ENCODE peak calls at places on chromosomes 6 and 20, in four cellular contexts. P, Y, Q and H are unnamed samples.

GRCh38 chr6:99458319-99458718 is 33.2 kb upstream of the PNISR start:
- DNase-seq in Q (peak), P (no peak), Y (peak), H (no peak)

GRCh38 chr6:7672066-7673062 is 53.5 kb upstream of the BMP6 start:
- DNase-seq in Q (no peak), Y (no peak), P (no peak), H (no peak)

GRCh38 chr6:12051861-12052368 is 39.8 kb downstream of the HIVEP1 start:
- DNase-seq in P (peak), Q (peak), Y (no peak), H (no peak)

GRCh38 chr6:111775145-111775936 is 97.9 kb downstream of the FYN start:
- DNase-seq in Y (no peak), Q (no peak), P (no peak), H (no peak)

GRCh38 chr6:13012977-13013680 is 296.6 kb downstream of the PHACTR1 start:
- DNase-seq in P (no peak), Q (peak), Y (peak), H (no peak)

GRCh38 chr20:651713-652610 is 1.0 kb downstream of the SRXN1 start:
- DNase-seq in P (no peak), Q (no peak), Y (no peak), H (no peak)

GRCh38 chr6:106287215-106287614 is 38.3 kb downstream of the ATG5 start:
- DNase-seq in Y (no peak), Q (no peak), P (no peak), H (no peak)

GRCh38 chr20:45771182-45771759 is 20.4 kb downstream of the WFDC3 start:
- DNase-seq in Q (peak), Y (peak), P (peak), H (peak)

GRCh38 chr20:63006611-63007471 is at the start of gene BHLHE23:
- DNase-seq in P (no peak), Y (no peak), Q (no peak), H (peak)

GRCh38 chr6:45970326-45970725 is 45.3 kb downstream of the CLIC5 start:
- DNase-seq in Q (peak), P (no peak), Y (no peak), H (peak)

GRCh38 chr6:101666256-101666655 is 272.7 kb downstream of the GRIK2 start:
- DNase-seq in Q (peak), P (no peak), Y (peak), H (no peak)

GRCh38 chr6:133241901-133242760 is 974 bp downstream of the EYA4 start:
- DNase-seq in Q (peak), Y (peak), P (no peak), H (no peak)

GRCh38 chr6:108117427-108118358 is 43.2 kb upstream of the OSTM1 start:
- DNase-seq in Y (no peak), Q (peak), P (no peak), H (peak)

GRCh38 chr6:39804666-39805065 is 12.5 kb downstream of the DAAM2 start:
- DNase-seq in Y (peak), P (no peak), Q (peak), H (no peak)

GRCh38 chr20:38534756-38535155 is 46.2 kb upstream of the ADIG start:
- DNase-seq in Y (no peak), Q (no peak), P (no peak), H (no peak)

GRCh38 chr20:50251992-50252491 is 61.4 kb downstream of the CEBPB start:
- DNase-seq in P (no peak), Y (no peak), Q (peak), H (no peak)

GRCh38 chr6:42424906-42425474 is 26.7 kb downstream of the TRERF1 start:
- DNase-seq in Q (no peak), P (no peak), Y (no peak), H (no peak)